ENCODE peak calls at places on chromosomes 1 and 21, in four cellular contexts. T is mesendoderm, Q is H1, C is IMR-90. W is an unnamed sample.
A peak's percentile ranks its signal among the peaks of the same experiment; 100 is the strongest.

GRCh38 chr1:109198043-109198695 is 15.5 kb upstream of the SARS1 start:
- DNase-seq in Q (no peak), T (no peak), C (peak; percentile 91), W (no peak)

GRCh38 chr1:19974822-19975416 is 4.5 kb downstream of the PLA2G2A start:
- DNase-seq in Q (peak; percentile 34), C (peak; percentile 72), T (peak; percentile 92), W (peak; percentile 78)

GRCh38 chr1:201652180-201652579 is 113.3 kb downstream of the NAV1 start:
- DNase-seq in T (no peak), Q (no peak), C (no peak), W (no peak)

GRCh38 chr1:107963601-107964396 is 1.2 kb downstream of the VAV3 start:
- DNase-seq in Q (no peak), T (peak; percentile 68), C (no peak), W (peak; percentile 57)

GRCh38 chr1:154961207-154961496 is 430 bp downstream of the PYGO2 start:
- DNase-seq in Q (no peak), C (no peak), T (peak; percentile 87), W (peak; percentile 79)

GRCh38 chr1:19643602-19644419 is at the start of gene NBL1:
- DNase-seq in T (no peak), Q (no peak), C (peak; percentile 54), W (no peak)

GRCh38 chr1:8077120-8077573 is 51.0 kb upstream of the ERRFI1 start:
- DNase-seq in T (peak; percentile 56), C (peak; percentile 97), Q (no peak), W (peak; percentile 41)

GRCh38 chr1:40384413-40384762 is 10.9 kb downstream of the SMAP2 start:
- DNase-seq in T (no peak), C (no peak), Q (no peak), W (no peak)

GRCh38 chr1:184242507-184242943 is 144.3 kb upstream of the C1orf21 start:
- DNase-seq in Q (no peak), T (peak; percentile 82), C (peak; percentile 91), W (no peak)

GRCh38 chr1:21317035-21317689 is 26.9 kb upstream of the ECE1 start:
- DNase-seq in C (peak; percentile 90), T (no peak), Q (no peak), W (no peak)

GRCh38 chr1:12594966-12595838 is 22.8 kb downstream of the DHRS3 start:
- DNase-seq in Q (no peak), C (peak; percentile 59), T (peak; percentile 65), W (peak; percentile 96)

GRCh38 chr1:184854456-184855180 is 100.0 kb upstream of the EDEM3 start:
- DNase-seq in C (peak; percentile 76), Q (no peak), T (no peak), W (no peak)

GRCh38 chr1:22808846-22809501 is 98.3 kb downstream of the EPHB2 start:
- DNase-seq in C (peak; percentile 87), Q (no peak), T (no peak), W (no peak)

GRCh38 chr21:37619464-37619974 is 252.9 kb downstream of the DYRK1A start:
- DNase-seq in Q (no peak), T (no peak), C (no peak), W (no peak)

GRCh38 chr1:178126261-178126660 is 32.4 kb downstream of the RASAL2 start:
- DNase-seq in Q (no peak), C (no peak), T (no peak), W (no peak)

GRCh38 chr1:207217778-207218511 is 103.5 kb upstream of the CD55 start:
- DNase-seq in T (no peak), C (no peak), Q (no peak), W (no peak)

GRCh38 chr1:114154146-114154962 is 685 bp upstream of the SYT6 start:
- DNase-seq in Q (no peak), C (no peak), T (peak; percentile 69), W (peak; percentile 68)

GRCh38 chr1:219120625-219121544 is 52.8 kb upstream of the LYPLAL1 start:
- DNase-seq in T (no peak), Q (no peak), C (peak; percentile 91), W (no peak)

GRCh38 chr1:24117132-24117531 is 5.2 kb upstream of the MYOM3 start:
- DNase-seq in Q (no peak), C (no peak), T (no peak), W (no peak)

GRCh38 chr1:111563619-111564018 is 56.0 kb upstream of the RAP1A start:
- DNase-seq in C (peak; percentile 90), T (no peak), Q (no peak), W (no peak)

GRCh38 chr1:219461891-219462528 is 150.9 kb downstream of the ZC3H11B start:
- DNase-seq in T (no peak), Q (no peak), C (no peak), W (no peak)

GRCh38 chr1:100051893-100052292 is 80.8 kb downstream of the SASS6 start:
- DNase-seq in T (no peak), C (no peak), Q (no peak), W (no peak)

GRCh38 chr1:19949016-19949415 is 25.6 kb upstream of the PLA2G2E start:
- DNase-seq in C (peak; percentile 74), T (peak; percentile 72), Q (peak; percentile 38), W (peak; percentile 36)

GRCh38 chr1:19468397-19468956 is 16.9 kb downstream of the CAPZB start:
- DNase-seq in T (peak; percentile 46), Q (no peak), C (no peak), W (no peak)

GRCh38 chr1:202852163-202852904 is 36.6 kb downstream of the RABIF start:
- DNase-seq in Q (peak; percentile 62), T (peak; percentile 93), C (peak; percentile 69), W (peak; percentile 79)

GRCh38 chr1:245173446-245174178 is 18.8 kb downstream of the KIF26B start:
- DNase-seq in T (no peak), C (no peak), Q (no peak), W (no peak)

GRCh38 chr1:102842606-102843005 is 265.7 kb downstream of the COL11A1 start:
- DNase-seq in Q (no peak), T (peak; percentile 7), C (no peak), W (no peak)

GRCh38 chr1:28193701-28194161 is 17.2 kb upstream of the PTAFR start:
- DNase-seq in Q (peak; percentile 44), T (peak; percentile 75), C (no peak), W (peak; percentile 93)

GRCh38 chr1:147336290-147336689 is 93.8 kb downstream of the CHD1L start:
- DNase-seq in T (peak; percentile 31), C (no peak), Q (no peak), W (no peak)

GRCh38 chr1:162218975-162219374 is 149.5 kb downstream of the NOS1AP start:
- DNase-seq in C (no peak), T (no peak), Q (no peak), W (no peak)

GRCh38 chr1:147622731-147623130 is 47.6 kb downstream of the ACP6 start:
- DNase-seq in C (peak; percentile 69), T (no peak), Q (no peak), W (no peak)

GRCh38 chr1:101130673-101131072 is 105.1 kb upstream of the DPH5 start:
- DNase-seq in C (peak; percentile 40), Q (no peak), T (peak; percentile 66), W (no peak)

GRCh38 chr1:56286506-56286905 is 292.9 kb downstream of the PLPP3 start:
- DNase-seq in Q (no peak), C (no peak), T (no peak), W (no peak)

GRCh38 chr1:114854693-114855320 is at the start of gene SYCP1:
- DNase-seq in Q (no peak), C (no peak), T (no peak), W (peak; percentile 38)

GRCh38 chr1:34851431-34852105 is 8.0 kb downstream of the SMIM12 start:
- DNase-seq in C (no peak), Q (no peak), T (no peak), W (no peak)

GRCh38 chr1:105073660-105074059 is 1324.0 kb downstream of the AMY1C start:
- DNase-seq in C (no peak), Q (no peak), T (no peak), W (no peak)

GRCh38 chr1:153141377-153141776 is 9.3 kb downstream of the SPRR2G start:
- DNase-seq in C (no peak), T (no peak), Q (no peak), W (no peak)

GRCh38 chr1:205216588-205216987 is 5.1 kb upstream of the DSTYK start:
- DNase-seq in C (no peak), Q (no peak), T (no peak), W (peak; percentile 55)
- H3K56ac ChIP-seq in C (no peak overlapping the region), Q (no peak overlapping the region), T (no peak overlapping the region), W (no peak overlapping the region)

GRCh38 chr1:169491845-169492281 is 6.1 kb upstream of the SLC19A2 start:
- DNase-seq in Q (no peak), C (peak; percentile 25), T (no peak), W (no peak)
- H3K56ac ChIP-seq in Q (no peak overlapping the region), C (no peak overlapping the region), T (no peak overlapping the region), W (no peak overlapping the region)

DNA sequence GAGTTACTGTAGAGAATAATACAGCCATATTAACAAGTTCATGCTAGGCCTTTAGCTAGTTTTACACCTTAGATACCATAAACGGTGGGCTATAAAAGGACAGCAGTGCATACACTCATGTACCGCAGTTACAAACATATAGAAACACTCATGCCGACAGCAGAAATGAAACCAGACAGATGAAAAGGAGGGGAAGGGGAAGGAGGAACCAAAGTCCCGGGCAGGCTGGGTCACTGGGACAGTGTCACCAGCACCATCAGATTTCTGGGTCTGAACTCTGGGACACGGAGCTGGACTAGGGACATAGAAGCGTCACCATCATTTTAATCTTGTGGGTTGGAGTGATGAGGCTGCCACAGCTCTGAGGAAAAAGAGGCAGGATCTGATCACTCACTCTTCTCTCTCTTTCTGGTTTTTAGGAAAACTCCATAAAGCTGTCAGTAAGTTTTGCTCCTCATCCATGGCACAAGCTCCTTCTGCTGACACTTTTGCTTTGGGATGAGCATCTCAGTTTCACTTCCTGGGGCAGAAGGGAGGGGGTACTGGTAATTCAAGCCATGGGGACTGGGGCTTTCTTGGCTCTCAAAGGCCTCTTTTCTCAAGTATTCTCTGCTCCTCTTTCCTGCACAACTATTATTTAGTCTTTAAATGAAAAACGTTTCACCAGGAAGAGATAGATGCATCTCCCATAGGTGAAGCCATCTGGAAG is 7.8 kb upstream of the ZNF691 start:
- DNase-seq in Q (no peak), T (no peak), C (no peak), W (no peak)
- H3K56ac ChIP-seq in Q (no peak overlapping the region), T (no peak overlapping the region), C (no peak overlapping the region), W (no peak overlapping the region)

GRCh38 chr1:229461032-229461668 is 27.3 kb upstream of the ACTA1 start:
- DNase-seq in Q (no peak), C (no peak), T (no peak), W (no peak)
- H3K56ac ChIP-seq in Q (no peak overlapping the region), C (no peak overlapping the region), T (no peak overlapping the region), W (no peak overlapping the region)

GRCh38 chr1:236391008-236391407 is 3.1 kb upstream of the EDARADD start:
- DNase-seq in T (no peak), Q (no peak), C (no peak), W (no peak)
- H3K56ac ChIP-seq in T (no peak overlapping the region), Q (no peak overlapping the region), C (no peak overlapping the region), W (no peak overlapping the region)